ENCODE peak calls at places on chromosomes 5 and 9, in five cellular contexts. O is A549, D is HepG2, U is K562, C is endothelial cell of umbilical vein. H is an unnamed sample.

GRCh38 chr5:103408408-103408807 is 149.8 kb downstream of the MACIR start:
- DNase-seq in O (no peak), D (no peak), U (no peak), C (no peak), H (no peak)

GRCh38 chr5:170497311-170498038 is 6.3 kb upstream of the KCNIP1 start:
- DNase-seq in O (no peak), D (no peak), U (no peak), C (no peak), H (no peak)

GRCh38 chr9:27625751-27626628 is 52.7 kb upstream of the C9orf72 start:
- DNase-seq in O (no peak), D (no peak), U (no peak), C (no peak), H (no peak)

GRCh38 chr5:61677220-61677619 is 345.2 kb downstream of the ZSWIM6 start:
- DNase-seq in O (no peak), D (no peak), U (no peak), C (no peak), H (no peak)

GRCh38 chr9:26809795-26810194 is 82.8 kb downstream of the CAAP1 start:
- DNase-seq in O (peak), D (no peak), U (no peak), C (no peak), H (no peak)

GRCh38 chr5:95861221-95861857 is 38.8 kb upstream of the GLRX start:
- DNase-seq in O (peak), D (peak), U (no peak), C (peak), H (peak)

GRCh38 chr5:141681295-141681694 is 735 bp downstream of the ARAP3 start:
- DNase-seq in O (no peak), D (no peak), U (no peak), C (no peak), H (no peak)

GRCh38 chr5:97838214-97838613 is 655.2 kb upstream of the RIOK2 start:
- DNase-seq in O (peak), D (no peak), U (no peak), C (peak), H (peak)

GRCh38 chr9:12775373-12775962 is 648 bp downstream of the LURAP1L start:
- DNase-seq in O (no peak), D (no peak), U (no peak), C (no peak), H (no peak)

GRCh38 chr9:120336021-120336752 is 243.8 kb downstream of the CDK5RAP2 start:
- DNase-seq in O (no peak), D (no peak), U (no peak), C (no peak), H (no peak)

GRCh38 chr5:141567513-141568117 is 51.2 kb downstream of the DIAPH1 start:
- DNase-seq in O (no peak), D (no peak), U (no peak), C (peak), H (peak)

GRCh38 chr9:36486933-36487481 is 85.7 kb upstream of the MELK start:
- DNase-seq in O (peak), D (peak), U (peak), C (peak), H (peak)

GRCh38 chr9:81874926-81875325 is 53.3 kb upstream of the SPATA31D4 start:
- DNase-seq in O (peak), D (no peak), U (no peak), C (peak), H (no peak)

GRCh38 chr5:54644226-54644625 is 126.7 kb downstream of the SNX18 start:
- DNase-seq in O (peak), D (no peak), U (no peak), C (peak), H (no peak)

GRCh38 chr5:127210082-127210481 is 80.5 kb upstream of the MEGF10 start:
- DNase-seq in O (no peak), D (no peak), U (no peak), C (no peak), H (no peak)

GRCh38 chr9:96612105-96612965 is 7.3 kb downstream of the CDC14B start:
- DNase-seq in O (peak), D (peak), U (no peak), C (no peak), H (no peak)

GRCh38 chr5:127008300-127008975 is 21.9 kb downstream of the MARCHF3 start:
- DNase-seq in O (no peak), D (no peak), U (no peak), C (no peak), H (no peak)

GRCh38 chr5:115621365-115621900 is 4.4 kb downstream of the TMED7 start:
- DNase-seq in O (no peak), D (no peak), U (no peak), C (peak), H (no peak)

GRCh38 chr9:131960805-131961495 is 118.7 kb downstream of the MED27 start:
- DNase-seq in O (no peak), D (no peak), U (no peak), C (no peak), H (no peak)

GRCh38 chr9:80885894-80886293 is 803.5 kb downstream of the TLE1 start:
- DNase-seq in O (no peak), D (no peak), U (no peak), C (no peak), H (peak)

GRCh38 chr5:134465856-134466240 is 54.2 kb upstream of the CDKN2AIPNL start:
- DNase-seq in O (peak), D (peak), U (peak), C (peak), H (peak)

GRCh38 chr5:32586251-32586642 is 890 bp downstream of the SUB1 start:
- DNase-seq in O (no peak), D (no peak), U (no peak), C (no peak), H (no peak)

GRCh38 chr9:36995927-36996471 is 38.1 kb downstream of the PAX5 start:
- DNase-seq in O (peak), D (peak), U (peak), C (peak), H (peak)

GRCh38 chr9:35516481-35516880 is 26.6 kb downstream of the RUSC2 start:
- DNase-seq in O (peak), D (no peak), U (no peak), C (peak), H (no peak)

GRCh38 chr5:72064801-72065570 is 42.3 kb upstream of the MAP1B start:
- DNase-seq in O (no peak), D (no peak), U (no peak), C (no peak), H (no peak)

GRCh38 chr5:78603636-78604175 is 44.9 kb downstream of the LHFPL2 start:
- DNase-seq in O (no peak), D (no peak), U (no peak), C (no peak), H (no peak)

GRCh38 chr9:27157086-27157485 is 48.1 kb downstream of the TEK start:
- DNase-seq in O (no peak), D (no peak), U (no peak), C (no peak), H (no peak)

GRCh38 chr9:99130069-99130468 is 25.2 kb downstream of the TGFBR1 start:
- DNase-seq in O (no peak), D (no peak), U (no peak), C (no peak), H (peak)

GRCh38 chr5:22779499-22779898 is 73.6 kb downstream of the CDH12 start:
- DNase-seq in O (no peak), D (no peak), U (no peak), C (no peak), H (peak)

GRCh38 chr5:16350816-16351215 is 114.8 kb downstream of the ZNF622 start:
- DNase-seq in O (no peak), D (no peak), U (no peak), C (no peak), H (no peak)

GRCh38 chr5:149459891-149460290 is 80.8 kb upstream of the IL17B start:
- DNase-seq in O (no peak), D (no peak), U (no peak), C (no peak), H (no peak)

GRCh38 chr9:3732077-3733038 is 206.6 kb upstream of the RFX3 start:
- DNase-seq in O (peak), D (peak), U (peak), C (peak), H (peak)

GRCh38 chr9:3735251-3735650 is 209.4 kb upstream of the RFX3 start:
- DNase-seq in O (no peak), D (no peak), U (no peak), C (no peak), H (no peak)

GRCh38 chr9:3733039-3733408 is 207.2 kb upstream of the RFX3 start:
- DNase-seq in O (no peak), D (no peak), U (no peak), C (no peak), H (peak)

GRCh38 chr9:3740690-3741419 is 215.1 kb upstream of the RFX3 start:
- DNase-seq in O (no peak), D (no peak), U (no peak), C (no peak), H (no peak)

DNA sequence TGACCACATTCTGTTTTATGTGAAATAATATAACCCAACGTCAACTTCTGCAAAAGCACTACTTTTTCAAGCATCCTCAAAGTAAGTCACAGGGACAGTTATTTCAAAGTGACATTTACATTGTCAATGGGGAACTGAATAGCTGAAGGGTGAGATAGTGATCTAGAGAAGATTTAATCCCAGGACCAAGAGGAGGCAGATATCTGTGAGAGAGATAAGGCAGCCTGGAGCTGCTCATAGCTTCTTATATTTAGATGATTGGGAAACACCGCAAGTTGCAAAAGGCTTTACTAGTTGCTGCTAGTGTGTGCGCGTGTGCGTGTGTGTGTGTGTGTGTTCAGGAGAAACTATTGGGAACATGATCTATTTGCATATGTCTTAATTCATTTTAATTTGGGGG is 210.4 kb upstream of the RFX3 start:
- DNase-seq in O (no peak), D (no peak), U (no peak), C (no peak), H (peak)
- TF ChIP-seq MYC in O (no peak), D (no peak), U (no peak), C (no peak), H (peak)

GRCh38 chr5:50440651-50441478 is at the start of gene EMB:
- DNase-seq in O (peak), D (no peak), U (no peak), C (no peak), H (peak)
- TF ChIP-seq POLR2A in O (peak), D (no peak), U (no peak), C (no peak), H (peak)

GRCh38 chr9:22241024-22241423 is 205.6 kb upstream of the DMRTA1 start:
- DNase-seq in O (no peak), D (no peak), U (no peak), C (no peak), H (no peak)

GRCh38 chr9:22238809-22239684 is 207.6 kb upstream of the DMRTA1 start:
- DNase-seq in O (peak), D (peak), U (no peak), C (peak), H (no peak)

GRCh38 chr9:22240619-22241018 is 206.0 kb upstream of the DMRTA1 start:
- DNase-seq in O (no peak), D (no peak), U (no peak), C (peak), H (no peak)

GRCh38 chr9:22241611-22242010 is 205.0 kb upstream of the DMRTA1 start:
- DNase-seq in O (no peak), D (no peak), U (no peak), C (no peak), H (no peak)

GRCh38 chr9:22244141-22245011 is 202.2 kb upstream of the DMRTA1 start:
- DNase-seq in O (peak), D (peak), U (no peak), C (peak), H (no peak)
- TF ChIP-seq MYC in O (no peak), D (no peak), U (no peak), C (no peak), H (no peak)

DNA sequence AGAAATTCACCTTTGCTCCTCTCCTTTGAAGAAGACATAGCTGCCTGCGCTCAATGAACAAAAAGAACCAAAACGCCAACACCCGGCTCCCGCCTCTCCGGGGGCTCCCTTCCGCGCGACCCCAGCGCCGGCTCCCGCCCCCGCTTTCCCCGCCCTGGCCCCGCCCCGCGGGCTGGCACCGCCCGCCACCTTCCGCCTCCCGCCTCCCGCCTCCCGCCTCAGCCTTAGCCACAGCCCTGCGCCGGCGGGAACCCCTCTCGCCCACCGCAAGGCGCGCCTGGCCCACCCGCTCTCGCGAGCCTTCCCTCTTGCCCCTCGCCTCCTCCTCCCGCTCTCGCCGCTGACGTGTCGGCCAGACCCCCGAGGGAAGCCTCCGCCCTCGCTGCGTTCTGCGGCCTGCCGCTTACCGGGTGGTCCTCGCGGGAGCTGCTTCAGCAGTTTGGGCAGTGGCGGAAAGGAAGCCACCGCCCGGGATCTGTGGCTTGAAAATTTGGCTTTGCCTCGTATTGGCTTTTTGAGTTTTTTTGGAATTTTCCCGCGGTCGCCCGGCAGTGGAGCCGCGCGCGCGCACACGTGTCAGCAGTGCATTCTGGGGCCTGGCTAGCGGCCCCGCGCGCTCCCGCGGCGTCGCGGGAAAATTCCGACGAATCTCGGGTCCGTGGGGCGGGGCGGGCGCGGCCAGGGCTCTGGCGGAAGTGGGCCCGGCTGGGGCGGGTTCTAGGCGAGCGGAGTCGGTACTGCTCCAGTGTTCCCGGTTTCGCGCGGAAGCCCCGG is at the start of gene FANCC:
- DNase-seq in O (peak), D (peak), U (peak), C (peak), H (peak)
- TF ChIP-seq POLR2A in O (peak), D (peak), U (peak), C (peak), H (peak)

DNA sequence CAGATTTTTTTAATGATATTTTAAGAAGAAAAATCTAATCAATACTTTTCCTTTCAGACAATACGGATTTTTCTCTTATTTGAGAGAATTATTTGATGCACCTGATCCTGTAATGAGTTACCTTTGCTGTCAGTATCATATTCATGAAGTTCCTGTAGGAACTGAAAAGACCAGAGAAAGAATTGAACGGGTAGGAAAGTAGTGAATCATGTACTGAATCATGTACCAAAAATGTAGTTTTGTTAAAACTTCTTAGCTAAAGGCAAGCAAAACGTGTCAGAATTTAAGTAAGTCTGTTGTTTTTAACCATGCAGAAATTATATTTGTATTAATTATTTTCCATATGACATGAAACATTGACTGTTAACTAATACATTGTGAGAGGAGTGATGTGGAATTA is 56.6 kb downstream of the SMC5 start:
- DNase-seq in O (no peak), D (no peak), U (no peak), C (no peak), H (no peak)
- TF ChIP-seq MYC in O (no peak), D (no peak), U (no peak), C (no peak), H (no peak)

DNA sequence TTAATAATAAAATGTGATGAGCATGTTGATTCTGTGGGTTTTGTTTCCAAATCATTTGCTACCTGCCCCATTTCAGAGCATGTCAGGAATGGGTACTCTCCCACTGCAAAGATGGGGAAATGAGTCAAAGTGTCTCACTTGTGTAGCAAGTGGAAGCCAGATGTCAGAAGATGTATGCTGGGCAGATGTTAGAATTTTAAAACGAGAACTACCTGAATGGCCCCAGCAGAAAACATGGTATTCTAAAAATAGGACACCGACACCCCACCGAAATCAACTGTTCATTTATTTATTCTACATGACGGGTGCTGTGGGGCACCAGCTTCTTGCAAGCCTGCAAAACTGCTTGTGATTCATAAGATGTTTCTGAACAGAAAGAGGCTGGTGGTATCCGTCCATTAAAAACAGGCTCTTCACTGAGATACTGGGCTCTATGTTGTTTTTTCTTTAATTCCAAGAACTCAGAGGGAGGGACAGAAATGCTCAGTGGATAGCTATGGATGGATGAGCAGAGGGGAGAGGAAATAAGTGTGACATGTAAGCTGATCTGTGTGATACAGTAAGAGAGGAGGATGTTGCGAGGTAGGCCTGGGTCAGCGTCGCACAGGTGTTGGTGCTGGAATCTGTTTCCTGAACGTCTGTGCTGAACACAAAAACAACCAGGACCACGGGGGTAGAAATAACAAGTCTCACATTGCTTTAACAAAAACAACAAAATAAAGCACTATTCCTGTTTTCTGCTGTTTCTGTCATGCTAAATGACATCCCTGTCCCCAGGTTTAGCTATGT is 157.2 kb downstream of the EFNA5 start:
- DNase-seq in O (no peak), D (no peak), U (no peak), C (peak), H (no peak)
- TF ChIP-seq POLR2A in O (no peak), D (no peak), U (no peak), C (no peak), H (no peak)

GRCh38 chr5:169385636-169386035 is 84.7 kb upstream of the SLIT3 start:
- DNase-seq in O (no peak), D (no peak), U (no peak), C (no peak), H (no peak)

GRCh38 chr5:169390265-169390664 is 89.3 kb upstream of the SLIT3 start:
- DNase-seq in O (peak), D (no peak), U (no peak), C (no peak), H (no peak)

GRCh38 chr5:169389318-169389717 is 88.4 kb upstream of the SLIT3 start:
- DNase-seq in O (no peak), D (no peak), U (no peak), C (no peak), H (no peak)

GRCh38 chr5:169384661-169385060 is 83.7 kb upstream of the SLIT3 start:
- DNase-seq in O (no peak), D (no peak), U (no peak), C (no peak), H (no peak)
- TF ChIP-seq MYC in O (no peak), D (no peak), U (no peak), C (no peak), H (no peak)

GRCh38 chr9:114110180-114110579 is 11.1 kb upstream of the KIF12 start:
- DNase-seq in O (peak), D (peak), U (no peak), C (no peak), H (no peak)

GRCh38 chr9:114112778-114113585 is 13.9 kb upstream of the KIF12 start:
- DNase-seq in O (peak), D (no peak), U (no peak), C (no peak), H (no peak)

GRCh38 chr9:114109106-114109505 is 10.0 kb upstream of the KIF12 start:
- DNase-seq in O (no peak), D (no peak), U (no peak), C (no peak), H (no peak)

GRCh38 chr9:114114364-114114763 is 15.3 kb upstream of the KIF12 start:
- DNase-seq in O (no peak), D (no peak), U (no peak), C (no peak), H (no peak)

GRCh38 chr9:114112325-114112724 is 13.2 kb upstream of the KIF12 start:
- DNase-seq in O (no peak), D (no peak), U (no peak), C (no peak), H (no peak)
- TF ChIP-seq POLR2A in O (no peak), D (no peak), U (no peak), C (no peak), H (no peak)

DNA sequence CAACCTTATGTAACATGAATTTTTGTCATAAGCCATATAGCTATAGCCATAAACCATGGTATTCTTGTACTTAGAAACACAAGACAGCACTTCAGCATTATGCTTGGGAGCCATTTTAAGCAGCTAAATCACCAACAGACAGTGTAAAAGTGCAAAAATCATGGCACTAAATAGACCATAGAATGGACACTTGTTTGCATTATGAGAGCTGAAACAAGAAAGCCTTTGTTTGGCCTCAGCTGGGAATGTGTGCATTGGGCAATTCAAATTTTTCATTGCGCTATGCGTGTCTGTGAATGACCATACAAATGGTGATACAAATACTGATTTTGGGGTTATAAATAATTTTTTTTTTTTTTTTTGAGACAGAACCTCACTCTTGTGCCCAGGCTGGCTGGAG is 23.7 kb downstream of the KDM4C start:
- DNase-seq in O (no peak), D (peak), U (no peak), C (no peak), H (no peak)
- TF ChIP-seq MYC in O (no peak), D (no peak), U (no peak), C (no peak), H (no peak)

H was measured in NB4.